ENCODE peak calls at places on chromosomes 12 and 14, in ten cellular contexts. One of them, this sample, is unnamed.

GRCh38 chr12:90645181-90645580 is 309.8 kb downstream of the CCER1 start:
- DNase-seq in CD4-positive, alpha-beta memory T cell: no peak
- DNase-seq in GM23338: no peak
- DNase-seq in neuronal stem cell: no peak
- DNase-seq in naive thymus-derived CD4-positive, alpha-beta T cell: no peak
- DNase-seq in right lobe of liver: no peak
- DNase-seq in Peyer's patch: no peak
- DNase-seq in heart right ventricle: no peak
- DNase-seq in aorta: no peak
- DNase-seq in IMR-90: no peak
- DNase-seq in this sample: no peak

GRCh38 chr12:129659927-129660326 is 243.9 kb downstream of the TMEM132D start:
- DNase-seq in CD4-positive, alpha-beta memory T cell: no peak
- DNase-seq in GM23338: no peak
- DNase-seq in neuronal stem cell: no peak
- DNase-seq in naive thymus-derived CD4-positive, alpha-beta T cell: no peak
- DNase-seq in right lobe of liver: no peak
- DNase-seq in Peyer's patch: no peak
- DNase-seq in heart right ventricle: no peak
- DNase-seq in aorta: no peak
- DNase-seq in IMR-90: no peak
- DNase-seq in this sample: no peak

GRCh38 chr12:69331482-69331845 is 16.7 kb upstream of the LYZ start:
- DNase-seq in CD4-positive, alpha-beta memory T cell: no peak
- DNase-seq in GM23338: no peak
- DNase-seq in neuronal stem cell: no peak
- DNase-seq in naive thymus-derived CD4-positive, alpha-beta T cell: no peak
- DNase-seq in right lobe of liver: no peak
- DNase-seq in Peyer's patch: no peak
- DNase-seq in heart right ventricle: no peak
- DNase-seq in aorta: no peak
- DNase-seq in IMR-90: no peak
- DNase-seq in this sample: no peak

GRCh38 chr12:80269953-80270552 is 170.7 kb downstream of the OTOGL start:
- DNase-seq in CD4-positive, alpha-beta memory T cell: no peak
- DNase-seq in GM23338: peak
- DNase-seq in neuronal stem cell: peak
- DNase-seq in naive thymus-derived CD4-positive, alpha-beta T cell: peak
- DNase-seq in right lobe of liver: no peak
- DNase-seq in Peyer's patch: no peak
- DNase-seq in heart right ventricle: peak
- DNase-seq in aorta: no peak
- DNase-seq in IMR-90: peak
- DNase-seq in this sample: no peak

GRCh38 chr12:113302925-113303640 is 31.8 kb downstream of the SLC8B1 start:
- DNase-seq in CD4-positive, alpha-beta memory T cell: no peak
- DNase-seq in GM23338: no peak
- DNase-seq in neuronal stem cell: peak
- DNase-seq in naive thymus-derived CD4-positive, alpha-beta T cell: peak
- DNase-seq in right lobe of liver: no peak
- DNase-seq in Peyer's patch: peak
- DNase-seq in heart right ventricle: no peak
- DNase-seq in aorta: no peak
- DNase-seq in IMR-90: no peak
- DNase-seq in this sample: no peak

GRCh38 chr14:100714205-100714781 is 12.4 kb upstream of the DLK1 start:
- DNase-seq in CD4-positive, alpha-beta memory T cell: no peak
- DNase-seq in GM23338: no peak
- DNase-seq in neuronal stem cell: no peak
- DNase-seq in naive thymus-derived CD4-positive, alpha-beta T cell: no peak
- DNase-seq in right lobe of liver: no peak
- DNase-seq in Peyer's patch: no peak
- DNase-seq in heart right ventricle: no peak
- DNase-seq in aorta: no peak
- DNase-seq in IMR-90: no peak
- DNase-seq in this sample: no peak

GRCh38 chr12:107079172-107080011 is 14.0 kb downstream of the CRY1 start:
- DNase-seq in CD4-positive, alpha-beta memory T cell: peak
- DNase-seq in GM23338: peak
- DNase-seq in neuronal stem cell: no peak
- DNase-seq in naive thymus-derived CD4-positive, alpha-beta T cell: no peak
- DNase-seq in right lobe of liver: no peak
- DNase-seq in Peyer's patch: no peak
- DNase-seq in heart right ventricle: no peak
- DNase-seq in aorta: no peak
- DNase-seq in IMR-90: peak
- DNase-seq in this sample: no peak

GRCh38 chr12:65905941-65906471 is 81.7 kb downstream of the HMGA2 start:
- DNase-seq in CD4-positive, alpha-beta memory T cell: no peak
- DNase-seq in GM23338: no peak
- DNase-seq in neuronal stem cell: no peak
- DNase-seq in naive thymus-derived CD4-positive, alpha-beta T cell: no peak
- DNase-seq in right lobe of liver: no peak
- DNase-seq in Peyer's patch: no peak
- DNase-seq in heart right ventricle: no peak
- DNase-seq in aorta: no peak
- DNase-seq in IMR-90: no peak
- DNase-seq in this sample: no peak

GRCh38 chr12:52907092-52907810 is 2.4 kb upstream of the KRT8 start:
- DNase-seq in CD4-positive, alpha-beta memory T cell: no peak
- DNase-seq in GM23338: no peak
- DNase-seq in neuronal stem cell: no peak
- DNase-seq in naive thymus-derived CD4-positive, alpha-beta T cell: no peak
- DNase-seq in right lobe of liver: peak
- DNase-seq in Peyer's patch: no peak
- DNase-seq in heart right ventricle: no peak
- DNase-seq in aorta: peak
- DNase-seq in IMR-90: no peak
- DNase-seq in this sample: no peak

GRCh38 chr14:68941820-68942219 is 37.3 kb downstream of the ACTN1 start:
- DNase-seq in CD4-positive, alpha-beta memory T cell: no peak
- DNase-seq in GM23338: peak
- DNase-seq in neuronal stem cell: no peak
- DNase-seq in naive thymus-derived CD4-positive, alpha-beta T cell: no peak
- DNase-seq in right lobe of liver: peak
- DNase-seq in Peyer's patch: no peak
- DNase-seq in heart right ventricle: peak
- DNase-seq in aorta: peak
- DNase-seq in IMR-90: peak
- DNase-seq in this sample: no peak

GRCh38 chr14:102279688-102280348 is 25.1 kb downstream of the MOK start:
- DNase-seq in CD4-positive, alpha-beta memory T cell: no peak
- DNase-seq in GM23338: peak
- DNase-seq in neuronal stem cell: no peak
- DNase-seq in naive thymus-derived CD4-positive, alpha-beta T cell: no peak
- DNase-seq in right lobe of liver: no peak
- DNase-seq in Peyer's patch: no peak
- DNase-seq in heart right ventricle: no peak
- DNase-seq in aorta: no peak
- DNase-seq in IMR-90: peak
- DNase-seq in this sample: no peak

GRCh38 chr14:99425272-99425681 is 55.4 kb downstream of the SETD3 start:
- DNase-seq in CD4-positive, alpha-beta memory T cell: no peak
- DNase-seq in GM23338: no peak
- DNase-seq in neuronal stem cell: no peak
- DNase-seq in naive thymus-derived CD4-positive, alpha-beta T cell: no peak
- DNase-seq in right lobe of liver: no peak
- DNase-seq in Peyer's patch: no peak
- DNase-seq in heart right ventricle: no peak
- DNase-seq in aorta: no peak
- DNase-seq in IMR-90: no peak
- DNase-seq in this sample: no peak

GRCh38 chr12:113230315-113231274 is 9.3 kb downstream of the TPCN1 start:
- DNase-seq in CD4-positive, alpha-beta memory T cell: no peak
- DNase-seq in GM23338: no peak
- DNase-seq in neuronal stem cell: no peak
- DNase-seq in naive thymus-derived CD4-positive, alpha-beta T cell: no peak
- DNase-seq in right lobe of liver: no peak
- DNase-seq in Peyer's patch: no peak
- DNase-seq in heart right ventricle: no peak
- DNase-seq in aorta: peak
- DNase-seq in IMR-90: no peak
- DNase-seq in this sample: no peak

GRCh38 chr14:22974530-22975313 is 7.6 kb downstream of the AJUBA start:
- DNase-seq in CD4-positive, alpha-beta memory T cell: no peak
- DNase-seq in GM23338: no peak
- DNase-seq in neuronal stem cell: no peak
- DNase-seq in naive thymus-derived CD4-positive, alpha-beta T cell: no peak
- DNase-seq in right lobe of liver: no peak
- DNase-seq in Peyer's patch: no peak
- DNase-seq in heart right ventricle: no peak
- DNase-seq in aorta: no peak
- DNase-seq in IMR-90: no peak
- DNase-seq in this sample: no peak

GRCh38 chr14:93017898-93018297 is 94.9 kb downstream of the CHGA start:
- DNase-seq in CD4-positive, alpha-beta memory T cell: no peak
- DNase-seq in GM23338: no peak
- DNase-seq in neuronal stem cell: no peak
- DNase-seq in naive thymus-derived CD4-positive, alpha-beta T cell: no peak
- DNase-seq in right lobe of liver: no peak
- DNase-seq in Peyer's patch: no peak
- DNase-seq in heart right ventricle: no peak
- DNase-seq in aorta: no peak
- DNase-seq in IMR-90: no peak
- DNase-seq in this sample: no peak

GRCh38 chr12:69396041-69396440 is 36.5 kb downstream of the YEATS4 start:
- DNase-seq in CD4-positive, alpha-beta memory T cell: no peak
- DNase-seq in GM23338: no peak
- DNase-seq in neuronal stem cell: no peak
- DNase-seq in naive thymus-derived CD4-positive, alpha-beta T cell: no peak
- DNase-seq in right lobe of liver: no peak
- DNase-seq in Peyer's patch: no peak
- DNase-seq in heart right ventricle: no peak
- DNase-seq in aorta: no peak
- DNase-seq in IMR-90: peak
- DNase-seq in this sample: no peak

GRCh38 chr12:53756300-53757094 is 4.7 kb upstream of the CISTR start:
- DNase-seq in CD4-positive, alpha-beta memory T cell: no peak
- DNase-seq in GM23338: peak
- DNase-seq in neuronal stem cell: no peak
- DNase-seq in naive thymus-derived CD4-positive, alpha-beta T cell: no peak
- DNase-seq in right lobe of liver: no peak
- DNase-seq in Peyer's patch: no peak
- DNase-seq in heart right ventricle: no peak
- DNase-seq in aorta: no peak
- DNase-seq in IMR-90: no peak
- DNase-seq in this sample: no peak

GRCh38 chr14:39268393-39268792 is 34.7 kb downstream of the MIA2 start:
- DNase-seq in CD4-positive, alpha-beta memory T cell: peak
- DNase-seq in GM23338: no peak
- DNase-seq in neuronal stem cell: no peak
- DNase-seq in naive thymus-derived CD4-positive, alpha-beta T cell: no peak
- DNase-seq in right lobe of liver: no peak
- DNase-seq in Peyer's patch: no peak
- DNase-seq in heart right ventricle: no peak
- DNase-seq in aorta: no peak
- DNase-seq in IMR-90: peak
- DNase-seq in this sample: no peak

GRCh38 chr12:6852651-6853354 is 853 bp downstream of the USP5 start:
- DNase-seq in CD4-positive, alpha-beta memory T cell: peak
- DNase-seq in GM23338: peak
- DNase-seq in neuronal stem cell: no peak
- DNase-seq in naive thymus-derived CD4-positive, alpha-beta T cell: peak
- DNase-seq in right lobe of liver: no peak
- DNase-seq in Peyer's patch: no peak
- DNase-seq in heart right ventricle: no peak
- DNase-seq in aorta: peak
- DNase-seq in IMR-90: peak
- DNase-seq in this sample: peak

GRCh38 chr12:12997734-12998133 is 2.3 kb downstream of the HEBP1 start:
- DNase-seq in CD4-positive, alpha-beta memory T cell: no peak
- DNase-seq in GM23338: no peak
- DNase-seq in neuronal stem cell: no peak
- DNase-seq in naive thymus-derived CD4-positive, alpha-beta T cell: no peak
- DNase-seq in right lobe of liver: no peak
- DNase-seq in Peyer's patch: no peak
- DNase-seq in heart right ventricle: no peak
- DNase-seq in aorta: no peak
- DNase-seq in IMR-90: no peak
- DNase-seq in this sample: no peak
- H3K27ac ChIP-seq in CD4-positive, alpha-beta memory T cell: no peak
- H3K27ac ChIP-seq in GM23338: no peak
- H3K27ac ChIP-seq in neuronal stem cell: no peak
- H3K27ac ChIP-seq in naive thymus-derived CD4-positive, alpha-beta T cell: no peak
- H3K27ac ChIP-seq in right lobe of liver: no peak
- H3K27ac ChIP-seq in Peyer's patch: no peak
- H3K27ac ChIP-seq in heart right ventricle: no peak
- H3K27ac ChIP-seq in aorta: no peak
- H3K27ac ChIP-seq in IMR-90: no peak
- H3K27ac ChIP-seq in this sample: no peak

GRCh38 chr12:60489071-60489470 is 893.2 kb downstream of the SLC16A7 start:
- DNase-seq in CD4-positive, alpha-beta memory T cell: no peak
- DNase-seq in GM23338: no peak
- DNase-seq in neuronal stem cell: no peak
- DNase-seq in naive thymus-derived CD4-positive, alpha-beta T cell: no peak
- DNase-seq in right lobe of liver: no peak
- DNase-seq in Peyer's patch: no peak
- DNase-seq in heart right ventricle: no peak
- DNase-seq in aorta: no peak
- DNase-seq in IMR-90: peak
- DNase-seq in this sample: no peak
- H3K27ac ChIP-seq in CD4-positive, alpha-beta memory T cell: no peak
- H3K27ac ChIP-seq in GM23338: no peak
- H3K27ac ChIP-seq in neuronal stem cell: no peak
- H3K27ac ChIP-seq in naive thymus-derived CD4-positive, alpha-beta T cell: no peak
- H3K27ac ChIP-seq in right lobe of liver: no peak
- H3K27ac ChIP-seq in Peyer's patch: no peak
- H3K27ac ChIP-seq in heart right ventricle: no peak
- H3K27ac ChIP-seq in aorta: no peak
- H3K27ac ChIP-seq in IMR-90: no peak
- H3K27ac ChIP-seq in this sample: no peak

DNA sequence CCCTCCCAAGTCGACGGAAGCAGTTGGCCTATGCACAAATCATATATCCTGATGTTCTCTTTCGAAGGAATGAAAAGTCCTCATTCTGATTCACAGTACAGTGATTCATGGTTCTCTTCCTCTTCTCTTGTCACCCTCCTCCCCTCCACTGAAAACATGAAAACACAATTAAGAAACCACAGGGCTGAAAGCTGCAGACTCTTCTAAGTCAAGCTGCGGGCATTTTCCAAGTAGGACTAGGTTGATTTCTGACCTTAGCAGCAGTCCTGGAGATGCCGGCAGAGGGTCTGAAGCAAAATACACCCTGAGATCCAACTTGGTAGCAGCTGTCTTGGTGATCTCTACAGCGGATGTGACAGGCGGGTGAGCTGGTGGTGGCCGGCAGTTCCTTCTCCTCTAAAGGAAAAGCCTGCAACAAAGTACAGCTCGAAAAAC is 6.2 kb downstream of the TMCC3 start:
- DNase-seq in CD4-positive, alpha-beta memory T cell: no peak
- DNase-seq in GM23338: no peak
- DNase-seq in neuronal stem cell: no peak
- DNase-seq in naive thymus-derived CD4-positive, alpha-beta T cell: no peak
- DNase-seq in right lobe of liver: peak
- DNase-seq in Peyer's patch: peak
- DNase-seq in heart right ventricle: no peak
- DNase-seq in aorta: peak
- DNase-seq in IMR-90: peak
- DNase-seq in this sample: no peak
- H3K27ac ChIP-seq in CD4-positive, alpha-beta memory T cell: no peak
- H3K27ac ChIP-seq in GM23338: no peak
- H3K27ac ChIP-seq in neuronal stem cell: no peak
- H3K27ac ChIP-seq in naive thymus-derived CD4-positive, alpha-beta T cell: no peak
- H3K27ac ChIP-seq in right lobe of liver: peak
- H3K27ac ChIP-seq in Peyer's patch: no peak
- H3K27ac ChIP-seq in heart right ventricle: no peak
- H3K27ac ChIP-seq in aorta: no peak
- H3K27ac ChIP-seq in IMR-90: no peak
- H3K27ac ChIP-seq in this sample: no peak

GRCh38 chr14:65054471-65055085 is 47.7 kb downstream of the MAX start:
- DNase-seq in CD4-positive, alpha-beta memory T cell: no peak
- DNase-seq in GM23338: peak
- DNase-seq in neuronal stem cell: no peak
- DNase-seq in naive thymus-derived CD4-positive, alpha-beta T cell: no peak
- DNase-seq in right lobe of liver: no peak
- DNase-seq in Peyer's patch: no peak
- DNase-seq in heart right ventricle: no peak
- DNase-seq in aorta: peak
- DNase-seq in IMR-90: no peak
- DNase-seq in this sample: no peak
- H3K27ac ChIP-seq in CD4-positive, alpha-beta memory T cell: no peak
- H3K27ac ChIP-seq in GM23338: no peak
- H3K27ac ChIP-seq in neuronal stem cell: no peak
- H3K27ac ChIP-seq in naive thymus-derived CD4-positive, alpha-beta T cell: no peak
- H3K27ac ChIP-seq in right lobe of liver: no peak
- H3K27ac ChIP-seq in Peyer's patch: no peak
- H3K27ac ChIP-seq in heart right ventricle: no peak
- H3K27ac ChIP-seq in aorta: no peak
- H3K27ac ChIP-seq in IMR-90: no peak
- H3K27ac ChIP-seq in this sample: no peak

This sample was measured in CD8-positive, alpha-beta T cell.